ENCODE peak calls at places on chromosomes 13 and 19, in four cellular contexts. U is WTC11, J is A549, Z is HepG2. C is an unnamed sample.

GRCh38 chr13:93262729-93263128 is 36.1 kb downstream of the GPC6 start:
- DNase-seq in U (no peak), J (peak), Z (no peak), C (no peak)

GRCh38 chr19:13887039-13887438 is 10.1 kb downstream of the NANOS3 start:
- DNase-seq in Z (no peak), U (no peak), J (no peak), C (peak)

GRCh38 chr19:34671972-34672371 is 5.0 kb downstream of the SCGB2B2 start:
- DNase-seq in U (no peak), Z (no peak), J (no peak), C (no peak)

GRCh38 chr13:99894835-99895427 is 76.6 kb downstream of the ZIC5 start:
- DNase-seq in Z (no peak), J (no peak), U (peak), C (no peak)

GRCh38 chr13:31208554-31209122 is 8.9 kb downstream of the B3GLCT start:
- DNase-seq in U (no peak), J (no peak), Z (no peak), C (no peak)

GRCh38 chr13:79451500-79451962 is 29.4 kb upstream of the NDFIP2 start:
- DNase-seq in J (peak), U (peak), Z (no peak), C (peak)

GRCh38 chr13:45082964-45083363 is 37.3 kb upstream of the GTF2F2 start:
- DNase-seq in J (no peak), Z (no peak), U (no peak), C (no peak)

GRCh38 chr19:44024900-44025216 is 321 bp upstream of the ZNF222 start:
- DNase-seq in Z (no peak), J (no peak), U (no peak), C (peak)

GRCh38 chr13:101289764-101290163 is 126.5 kb downstream of the NALCN start:
- DNase-seq in Z (no peak), U (peak), J (peak), C (no peak)

GRCh38 chr13:45439781-45440462 is 21.7 kb upstream of the SLC25A30 start:
- DNase-seq in J (no peak), U (no peak), Z (no peak), C (no peak)

GRCh38 chr19:16184665-16185122 is 516 bp upstream of the FAM32A start:
- DNase-seq in U (no peak), Z (no peak), J (no peak), C (no peak)

GRCh38 chr19:58518261-58519086 is 1.1 kb downstream of the ZBTB45 start:
- DNase-seq in U (no peak), J (no peak), Z (no peak), C (no peak)

GRCh38 chr13:47081850-47082249 is 185.0 kb upstream of the HTR2A start:
- DNase-seq in U (no peak), Z (no peak), J (no peak), C (no peak)

GRCh38 chr19:17627921-17628320 is 60.2 kb downstream of the UNC13A start:
- DNase-seq in Z (no peak), J (no peak), U (no peak), C (no peak)

GRCh38 chr19:38316477-38317067 is 825 bp upstream of the YIF1B start:
- DNase-seq in U (no peak), J (no peak), Z (no peak), C (no peak)

GRCh38 chr19:52963229-52963760 is 614 bp upstream of the ZNF816 start:
- DNase-seq in Z (peak), J (no peak), U (peak), C (no peak)

GRCh38 chr19:10191347-10191746 is 3.4 kb downstream of the DNMT1 start:
- DNase-seq in Z (peak), U (no peak), J (peak), C (no peak)

GRCh38 chr13:73000027-73000674 is 58.7 kb upstream of the KLF5 start:
- DNase-seq in U (no peak), J (no peak), Z (no peak), C (peak)

GRCh38 chr13:23703241-23703640 is 133.0 kb downstream of the TNFRSF19 start:
- DNase-seq in J (no peak), Z (no peak), U (no peak), C (no peak)

GRCh38 chr13:80274643-80275042 is 66.3 kb downstream of the SPRY2 start:
- DNase-seq in Z (no peak), U (no peak), J (no peak), C (no peak)

GRCh38 chr19:54465367-54466109 is 2.0 kb upstream of the LENG9 start:
- DNase-seq in U (no peak), Z (no peak), J (no peak), C (no peak)

GRCh38 chr19:4473708-4474503 is 1.8 kb downstream of the HDGFL2 start:
- DNase-seq in Z (no peak), U (no peak), J (no peak), C (no peak)

GRCh38 chr19:38661996-38662395 is 14.5 kb downstream of the ACTN4 start:
- DNase-seq in Z (no peak), J (no peak), U (no peak), C (no peak)

GRCh38 chr19:14337510-14337909 is 43.7 kb upstream of the ADGRE5 start:
- DNase-seq in Z (no peak), U (peak), J (peak), C (peak)

GRCh38 chr13:90868321-90868920 is 479.1 kb upstream of the MIR17HG start:
- DNase-seq in Z (peak), J (peak), U (no peak), C (peak)

GRCh38 chr13:60226507-60226906 is 62.8 kb upstream of the DIAPH3 start:
- DNase-seq in U (peak), Z (peak), J (peak), C (peak)

GRCh38 chr19:56946164-56946563 is 105.6 kb upstream of the PEG3 start:
- DNase-seq in U (no peak), J (no peak), Z (no peak), C (no peak)

GRCh38 chr19:3622224-3622623 is 4.4 kb downstream of the CACTIN start:
- DNase-seq in U (no peak), J (no peak), Z (no peak), C (no peak)

GRCh38 chr13:87878706-87879105 is 207.5 kb downstream of the SLITRK5 start:
- DNase-seq in J (no peak), Z (no peak), U (no peak), C (no peak)

GRCh38 chr19:1608414-1609391 is 3.4 kb upstream of the UQCR11 start:
- DNase-seq in Z (no peak), J (no peak), U (no peak), C (no peak)

GRCh38 chr13:40064723-40065122 is 409.3 kb downstream of the COG6 start:
- DNase-seq in Z (no peak), J (peak), U (no peak), C (no peak)

GRCh38 chr19:49056101-49056901 is 1.2 kb downstream of the CGB7 start:
- DNase-seq in Z (peak), U (peak), J (peak), C (peak)

GRCh38 chr13:67735651-67736050 is 505.5 kb upstream of the PCDH9 start:
- DNase-seq in Z (no peak), J (no peak), U (no peak), C (no peak)

GRCh38 chr19:12611361-12611699 is 610 bp downstream of the ZNF791 start:
- DNase-seq in U (peak), J (peak), Z (peak), C (peak)

GRCh38 chr19:40610396-40611064 is 9.4 kb downstream of the LTBP4 start:
- DNase-seq in J (no peak), U (no peak), Z (no peak), C (no peak)

GRCh38 chr19:45889210-45889885 is 3.4 kb upstream of the IRF2BP1 start:
- DNase-seq in Z (no peak), U (no peak), J (no peak), C (peak)

GRCh38 chr13:99162962-99163361 is 37.7 kb upstream of the UBAC2 start:
- DNase-seq in J (no peak), U (no peak), Z (no peak), C (no peak)

GRCh38 chr13:74128171-74128767 is 5.9 kb downstream of the KLF12 start:
- DNase-seq in J (no peak), U (no peak), Z (peak), C (no peak)
- TF ChIP-seq NR3C1 in J (no peak), U (no peak), Z (no peak), C (no peak)

GRCh38 chr19:29806098-29806866 is 5.5 kb upstream of the CCNE1 start:
- DNase-seq in J (peak), U (peak), Z (peak), C (peak)

GRCh38 chr19:29804493-29804892 is 7.3 kb upstream of the CCNE1 start:
- DNase-seq in Z (no peak), J (no peak), U (no peak), C (no peak)

GRCh38 chr19:29807870-29808405 is 3.9 kb upstream of the CCNE1 start:
- DNase-seq in U (no peak), Z (no peak), J (no peak), C (no peak)

GRCh38 chr19:29805026-29805925 is 6.5 kb upstream of the CCNE1 start:
- DNase-seq in U (no peak), J (peak), Z (peak), C (no peak)

DNA sequence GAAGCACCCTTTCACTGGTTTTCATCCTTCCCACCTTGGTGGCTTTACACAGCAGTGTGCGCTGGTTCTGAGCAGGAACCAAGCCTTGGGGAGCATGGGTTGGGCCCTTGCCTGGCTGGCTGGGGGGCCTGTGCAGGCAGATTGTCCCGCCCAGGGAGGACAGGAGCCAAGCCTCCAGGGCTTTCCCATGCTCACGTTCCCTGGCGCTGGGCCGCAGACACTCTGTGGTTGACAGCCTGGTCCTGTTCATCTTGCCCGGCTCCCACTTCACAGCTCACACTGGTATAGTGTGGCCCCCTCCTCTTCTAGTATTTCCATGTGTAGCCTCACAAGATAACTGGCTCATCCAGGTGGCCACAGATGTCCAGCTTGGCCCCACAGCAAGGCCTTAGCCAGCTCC is 4.6 kb upstream of the CCNE1 start:
- DNase-seq in J (no peak), Z (no peak), U (no peak), C (no peak)
- TF ChIP-seq NR3C1 in J (no peak), Z (no peak), U (no peak), C (no peak)

GRCh38 chr13:85381082-85381481 is 418.1 kb downstream of the SLITRK6 start:
- DNase-seq in Z (no peak), U (no peak), J (no peak), C (no peak)
- TF ChIP-seq NR3C1 in Z (no peak), U (no peak), J (no peak), C (no peak)

GRCh38 chr13:50122465-50122864 is 107.2 kb downstream of the KCNRG start:
- DNase-seq in U (no peak), J (no peak), Z (no peak), C (peak)

GRCh38 chr13:50116430-50116973 is 101.3 kb downstream of the KCNRG start:
- DNase-seq in J (no peak), Z (no peak), U (no peak), C (no peak)

GRCh38 chr13:50123002-50123401 is 107.8 kb downstream of the KCNRG start:
- DNase-seq in Z (peak), J (no peak), U (no peak), C (peak)

GRCh38 chr13:50123515-50123861 is 108.2 kb downstream of the KCNRG start:
- DNase-seq in Z (no peak), J (no peak), U (no peak), C (no peak)

DNA sequence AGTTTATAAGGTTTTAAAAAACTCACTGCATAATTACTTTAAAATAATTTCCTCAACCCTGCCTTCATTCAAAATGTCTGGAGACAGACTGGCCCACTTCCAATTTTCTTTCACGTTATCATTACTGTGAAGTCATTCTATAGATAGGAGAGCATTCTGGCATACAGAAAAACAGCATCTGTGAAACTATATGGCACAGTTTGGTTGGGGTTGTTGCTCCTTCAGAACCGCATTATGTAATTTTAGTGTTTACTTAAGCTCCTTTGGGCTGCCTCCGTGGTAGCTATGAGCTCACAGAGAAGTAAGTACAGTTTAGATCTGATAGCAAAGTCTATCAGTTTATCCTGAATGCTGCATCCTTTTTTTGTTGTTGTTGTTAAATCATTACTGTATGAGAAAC is 104.3 kb downstream of the KCNRG start:
- DNase-seq in Z (no peak), J (no peak), U (no peak), C (no peak)
- TF ChIP-seq NR3C1 in Z (no peak), J (no peak), U (no peak), C (no peak)

DNA sequence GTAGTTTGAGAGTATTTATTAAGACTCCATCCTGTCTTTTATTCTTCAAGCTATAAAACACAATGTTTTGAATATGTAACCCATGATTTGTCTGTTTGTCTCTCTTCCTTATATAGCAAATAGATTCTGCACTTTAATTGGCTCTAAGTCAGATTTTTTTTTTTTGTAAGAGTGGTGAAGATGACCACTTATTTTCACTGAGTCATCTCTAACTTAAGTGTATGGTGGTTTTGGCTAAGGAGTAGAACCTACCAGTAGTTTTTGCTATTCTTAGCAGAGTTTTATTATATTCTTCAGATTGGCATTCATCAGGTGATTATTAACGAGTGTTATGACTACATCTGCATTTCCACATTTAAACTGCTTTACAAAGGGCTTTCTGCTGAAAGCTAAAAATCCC is 194.7 kb downstream of the LMO7 start:
- DNase-seq in Z (no peak), U (no peak), J (no peak), C (no peak)
- TF ChIP-seq NR3C1 in Z (no peak), U (no peak), J (no peak), C (no peak)

DNA sequence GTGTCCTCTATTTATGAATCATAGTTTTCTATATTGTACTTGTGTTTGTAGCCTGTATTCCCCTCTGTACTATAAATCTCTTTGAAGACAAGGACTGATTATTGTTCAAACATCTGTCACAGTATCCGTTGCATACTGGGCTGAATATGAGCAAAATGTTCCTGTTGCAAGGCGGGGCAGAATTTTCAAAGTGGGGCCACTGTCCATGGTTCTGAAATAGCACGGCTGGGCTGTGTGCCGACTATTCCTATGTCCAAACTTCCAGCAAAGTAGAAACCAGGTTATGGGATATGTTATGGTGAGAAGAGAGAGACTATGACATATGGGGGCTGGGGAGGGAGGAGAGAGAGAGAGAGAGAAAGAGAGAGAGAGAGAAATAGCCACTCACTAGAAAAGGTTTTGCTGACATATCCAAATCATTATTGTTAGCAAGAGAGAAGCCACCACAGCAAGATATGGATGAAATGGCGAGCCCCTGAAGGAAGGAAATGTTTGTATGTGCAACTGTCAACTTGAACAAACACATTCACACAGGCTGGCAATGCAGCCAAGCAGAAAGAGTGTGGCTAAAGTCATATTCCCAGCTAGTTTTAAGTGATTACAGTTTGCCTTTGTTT is 107.0 kb upstream of the GPR12 start:
- DNase-seq in Z (no peak), U (peak), J (peak), C (peak)
- TF ChIP-seq NR3C1 in Z (no peak), U (no peak), J (no peak), C (no peak)

DNA sequence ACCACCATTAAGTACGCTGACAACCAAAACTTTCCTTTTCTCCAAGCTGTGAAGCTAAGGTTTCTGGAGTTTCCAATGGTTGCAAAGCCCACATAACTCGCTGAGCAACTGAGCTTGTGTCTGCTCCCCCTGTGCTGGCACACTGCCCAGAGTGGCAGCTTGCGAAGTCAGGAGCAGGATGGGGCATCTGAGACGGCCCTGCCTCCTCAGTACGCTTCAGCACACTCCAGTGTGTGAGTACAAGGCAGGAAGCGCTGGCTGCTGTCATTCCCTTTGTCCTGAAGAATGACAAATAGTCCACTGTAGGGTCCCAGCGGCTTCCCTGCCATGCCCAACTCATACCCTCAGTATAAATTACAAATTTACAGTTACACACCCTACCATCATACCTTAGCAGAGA is 51.5 kb downstream of the SKA3 start:
- DNase-seq in Z (peak), U (no peak), J (peak), C (no peak)
- TF ChIP-seq NR3C1 in Z (no peak), U (no peak), J (no peak), C (no peak)

GRCh38 chr13:62710766-62711165 is 1295.1 kb upstream of the PCDH20 start:
- DNase-seq in U (no peak), J (no peak), Z (no peak), C (no peak)
- TF ChIP-seq NR3C1 in U (no peak), J (no peak), Z (no peak), C (no peak)

C was measured in K562.